ENCODE peak calls at places on chromosome 20, in seven cellular contexts. Z is cardiac muscle cell; S is H9; E is CD8-positive, alpha-beta T cell; H is PC-9; Y is fibroblast of lung; L is Peyer's patch. M is an unnamed sample.
A peak's percentile ranks its signal among the peaks of the same experiment; 100 is the strongest.

GRCh38 chr20:59150821-59151251 is 12.8 kb upstream of the ZNF831 start:
- DNase-seq in Z (no peak), S (no peak), E (no peak), H (no peak), Y (no peak), L (no peak), M (no peak)

GRCh38 chr20:59580208-59580980 is 23.9 kb upstream of the PHACTR3 start:
- DNase-seq in Z (no peak), S (no peak), E (no peak), H (no peak), Y (no peak), L (no peak), M (no peak)

GRCh38 chr20:34874094-34874654 is 1.5 kb upstream of the GGT7 start:
- DNase-seq in Z (peak; percentile 88), S (peak; percentile 88), E (peak; percentile 12), H (peak; percentile 66), Y (peak; percentile 75), L (peak; percentile 90), M (no peak)

GRCh38 chr20:25011261-25011660 is 18.7 kb upstream of the APMAP start:
- DNase-seq in Z (no peak), S (no peak), E (no peak), H (no peak), Y (no peak), L (peak; percentile 31), M (no peak)

GRCh38 chr20:2300420-2300819 is 4.6 kb downstream of the TGM3 start:
- DNase-seq in Z (no peak), S (no peak), E (no peak), H (no peak), Y (no peak), L (peak; percentile 44), M (no peak)

GRCh38 chr20:52888096-52888495 is 84.1 kb upstream of the TSHZ2 start:
- DNase-seq in Z (no peak), S (no peak), E (no peak), H (no peak), Y (peak; percentile 8), L (no peak), M (no peak)

GRCh38 chr20:31788578-31788977 is 30.6 kb upstream of the MYLK2 start:
- DNase-seq in Z (peak; percentile 36), S (peak; percentile 45), E (no peak), H (no peak), Y (no peak), L (no peak), M (no peak)

GRCh38 chr20:7772376-7772775 is 167.9 kb downstream of the HAO1 start:
- DNase-seq in Z (no peak), S (no peak), E (no peak), H (no peak), Y (peak; percentile 80), L (no peak), M (no peak)

GRCh38 chr20:9035129-9035528 is 33.8 kb upstream of the PLCB4 start:
- DNase-seq in Z (no peak), S (no peak), E (no peak), H (peak; percentile 74), Y (peak; percentile 89), L (no peak), M (no peak)

GRCh38 chr20:46951840-46952497 is 57.3 kb downstream of the EYA2 start:
- DNase-seq in Z (no peak), S (no peak), E (no peak), H (no peak), Y (peak; percentile 37), L (no peak), M (no peak)

GRCh38 chr20:51360451-51361230 is 181.9 kb downstream of the NFATC2 start:
- DNase-seq in Z (no peak), S (no peak), E (no peak), H (peak; percentile 90), Y (peak; percentile 100), L (no peak), M (no peak)

GRCh38 chr20:15296422-15296821 is 959.0 kb upstream of the FLRT3 start:
- DNase-seq in Z (no peak), S (no peak), E (no peak), H (no peak), Y (no peak), L (no peak), M (no peak)

GRCh38 chr20:51500311-51500710 is 42.2 kb downstream of the NFATC2 start:
- DNase-seq in Z (no peak), S (no peak), E (no peak), H (peak; percentile 64), Y (peak; percentile 44), L (no peak), M (peak; percentile 28)

GRCh38 chr20:57473246-57474042 is 51.5 kb downstream of the CTCFL start:
- DNase-seq in Z (no peak), S (no peak), E (peak; percentile 11), H (no peak), Y (peak; percentile 11), L (peak; percentile 66), M (no peak)

GRCh38 chr20:41818369-41818768 is 200.2 kb upstream of the CHD6 start:
- DNase-seq in Z (no peak), S (no peak), E (no peak), H (no peak), Y (no peak), L (no peak), M (no peak)

GRCh38 chr20:47677314-47678129 is 107.8 kb downstream of the SULF2 start:
- DNase-seq in Z (peak; percentile 77), S (peak; percentile 88), E (peak; percentile 25), H (no peak), Y (peak; percentile 29), L (peak; percentile 70), M (no peak)

GRCh38 chr20:31819083-31819784 is at the start of gene MYLK2:
- DNase-seq in Z (no peak), S (no peak), E (no peak), H (no peak), Y (no peak), L (no peak), M (no peak)

GRCh38 chr20:59424976-59425375 is 124.6 kb downstream of the EDN3 start:
- DNase-seq in Z (no peak), S (no peak), E (no peak), H (no peak), Y (no peak), L (no peak), M (no peak)

GRCh38 chr20:36234771-36235320 is 1.4 kb upstream of the AAR2 start:
- DNase-seq in Z (no peak), S (no peak), E (no peak), H (no peak), Y (no peak), L (no peak), M (no peak)

GRCh38 chr20:16712541-16712947 is 17.3 kb upstream of the SNRPB2 start:
- DNase-seq in Z (no peak), S (no peak), E (no peak), H (no peak), Y (no peak), L (no peak), M (no peak)

DNA sequence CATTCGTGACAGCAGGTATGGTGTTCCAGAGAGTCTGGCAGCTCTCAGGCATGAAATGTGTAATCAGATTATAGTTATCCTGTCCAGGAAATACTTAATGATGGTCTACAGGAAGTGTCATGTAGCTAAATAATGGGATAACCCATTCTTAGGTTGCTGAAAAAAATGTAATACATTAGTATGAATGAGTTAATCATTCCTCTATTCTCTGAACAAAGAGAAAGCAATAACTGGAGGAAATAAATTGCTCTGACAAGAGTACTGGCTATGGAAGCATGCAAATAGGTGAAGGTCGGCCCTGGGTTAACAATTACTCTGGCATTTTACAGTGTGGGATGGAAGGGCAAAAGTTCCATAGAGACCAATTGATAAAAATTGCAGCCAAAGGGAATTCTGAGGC is 740.5 kb downstream of the CBLN4 start:
- DNase-seq in Z (no peak), S (no peak), E (no peak), H (no peak), Y (no peak), L (no peak), M (no peak)
- H3K27ac ChIP-seq in Z (no peak overlapping the region), S (no peak overlapping the region), E (no peak overlapping the region), H (no peak overlapping the region), Y (no peak overlapping the region), L (no peak overlapping the region), M (no peak overlapping the region)

GRCh38 chr20:10594286-10594868 is 79.4 kb downstream of the JAG1 start:
- DNase-seq in Z (no peak), S (no peak), E (no peak), H (no peak), Y (peak; percentile 34), L (no peak), M (no peak)
- H3K27ac ChIP-seq in Z (no peak overlapping the region), S (no peak overlapping the region), E (no peak overlapping the region), H (no peak overlapping the region), Y (no peak overlapping the region), L (no peak overlapping the region), M (no peak overlapping the region)

DNA sequence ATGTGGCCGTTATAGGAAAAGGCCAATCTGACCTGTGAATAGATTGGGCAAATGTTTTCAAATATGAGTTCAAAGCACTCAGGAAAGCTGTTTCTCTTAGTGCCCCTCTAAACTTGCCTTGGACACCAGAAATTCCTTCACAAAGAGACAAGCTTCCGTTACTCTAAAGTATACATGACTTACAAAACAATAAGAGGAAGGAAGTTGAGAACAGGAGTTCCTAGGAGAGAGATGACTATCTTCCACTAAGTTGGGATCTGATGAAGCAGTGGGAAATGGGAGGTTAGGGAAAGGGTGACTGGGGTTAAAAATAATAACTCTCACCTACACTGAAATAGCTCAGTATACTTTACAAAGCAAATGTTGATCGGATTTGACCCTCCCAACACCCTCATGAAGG is 50.0 kb downstream of the ISM1 start:
- DNase-seq in Z (no peak), S (no peak), E (no peak), H (no peak), Y (no peak), L (no peak), M (no peak)
- H3K27ac ChIP-seq in Z (no peak overlapping the region), S (no peak overlapping the region), E (no peak overlapping the region), H (no peak overlapping the region), Y (no peak overlapping the region), L (no peak overlapping the region), M (no peak overlapping the region)

DNA sequence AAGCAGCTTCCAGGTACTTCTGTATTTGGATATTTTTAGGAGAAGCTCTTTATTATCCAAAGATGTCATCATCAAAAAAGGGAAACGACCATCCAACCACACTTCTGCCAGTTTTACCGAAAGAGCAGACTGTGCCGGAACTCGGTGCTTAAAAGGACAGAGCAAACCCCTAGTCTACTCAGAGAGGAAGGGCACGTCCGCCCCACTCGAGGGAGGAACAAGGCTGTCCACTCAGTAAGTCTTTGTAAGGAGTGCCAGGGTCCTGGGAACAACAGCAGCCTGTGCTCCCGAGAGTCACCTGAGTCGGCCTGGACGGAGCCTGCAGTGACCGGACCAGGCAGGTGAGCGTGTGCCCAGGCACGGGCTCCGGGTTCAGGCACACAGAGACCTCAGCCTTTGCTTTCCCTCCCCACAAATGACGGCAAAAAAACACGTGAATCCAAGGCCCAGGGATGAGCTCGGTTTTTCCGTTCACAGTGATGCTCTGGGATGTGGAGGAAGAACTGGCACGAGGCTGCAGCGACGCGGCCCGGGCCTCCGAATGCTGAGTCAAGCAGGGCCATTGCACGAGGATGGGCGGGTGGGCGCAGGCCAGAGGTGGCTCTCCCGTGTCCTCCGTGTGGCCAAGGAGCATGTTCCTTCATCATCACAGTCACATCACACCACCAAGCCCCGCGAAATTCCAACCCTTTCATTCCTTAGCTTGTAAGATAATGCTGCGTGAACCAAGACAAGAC is 17.4 kb upstream of the SLCO4A1 start:
- DNase-seq in Z (no peak), S (no peak), E (no peak), H (no peak), Y (no peak), L (no peak), M (no peak)
- H3K27ac ChIP-seq in Z (no peak overlapping the region), S (no peak overlapping the region), E (no peak overlapping the region), H (peak overlapping the region; percentile 99), Y (no peak overlapping the region), L (peak overlapping the region; percentile 91), M (no peak overlapping the region)